ENCODE peak calls at places on chromosome 11, in five cellular contexts. Q is pancreas, O is sigmoid colon, Z is AG04450, F is fibroblast of pulmonary artery. K is an unnamed sample.
A peak's percentile ranks its signal among the peaks of the same experiment; 100 is the strongest.

GRCh38 chr11:75823415-75823814 is 8.4 kb downstream of the UVRAG start:
- DNase-seq in Q (no peak), O (no peak), Z (no peak), F (no peak), K (no peak)

GRCh38 chr11:69489031-69489745 is 7.7 kb downstream of the LINC01488 start:
- DNase-seq in Q (peak; percentile 4), O (no peak), Z (no peak), F (no peak), K (no peak)

GRCh38 chr11:86070435-86071056 is 1.7 kb upstream of the PICALM start:
- DNase-seq in Q (no peak), O (no peak), Z (no peak), F (no peak), K (no peak)

GRCh38 chr11:43712676-43713075 is 32.1 kb downstream of the HSD17B12 start:
- DNase-seq in Q (no peak), O (no peak), Z (peak; percentile 34), F (no peak), K (no peak)

GRCh38 chr11:130546901-130547694 is 98.7 kb downstream of the ADAMTS15 start:
- DNase-seq in Q (no peak), O (no peak), Z (no peak), F (no peak), K (no peak)

GRCh38 chr11:113571531-113571930 is 96.3 kb upstream of the DRD2 start:
- DNase-seq in Q (no peak), O (no peak), Z (no peak), F (no peak), K (no peak)

GRCh38 chr11:33553486-33553885 is 147.1 kb downstream of the C11orf91 start:
- DNase-seq in Q (no peak), O (no peak), Z (no peak), F (peak; percentile 6), K (no peak)

GRCh38 chr11:120510406-120511115 is 987 bp upstream of the GRIK4 start:
- DNase-seq in Q (no peak), O (no peak), Z (no peak), F (no peak), K (no peak)

GRCh38 chr11:83990160-83990733 is 704.1 kb upstream of the CCDC90B start:
- DNase-seq in Q (no peak), O (peak; percentile 65), Z (no peak), F (no peak), K (no peak)

GRCh38 chr11:17651681-17652080 is 67.7 kb upstream of the MYOD1 start:
- DNase-seq in Q (no peak), O (no peak), Z (no peak), F (no peak), K (no peak)

GRCh38 chr11:33899383-33900037 is 7.6 kb upstream of the LMO2 start:
- DNase-seq in Q (peak; percentile 35), O (peak; percentile 92), Z (peak; percentile 7), F (peak; percentile 91), K (peak; percentile 34)

GRCh38 chr11:128361451-128362020 is 225.8 kb downstream of the ETS1 start:
- DNase-seq in Q (no peak), O (no peak), Z (peak; percentile 52), F (no peak), K (no peak)

GRCh38 chr11:12284321-12285050 is 92.9 kb upstream of the PARVA start:
- DNase-seq in Q (no peak), O (no peak), Z (peak; percentile 32), F (peak; percentile 53), K (no peak)

GRCh38 chr11:77046060-77046501 is 11.9 kb downstream of the B3GNT6 start:
- DNase-seq in Q (peak; percentile 68), O (peak; percentile 66), Z (no peak), F (peak; percentile 13), K (no peak)

DNA sequence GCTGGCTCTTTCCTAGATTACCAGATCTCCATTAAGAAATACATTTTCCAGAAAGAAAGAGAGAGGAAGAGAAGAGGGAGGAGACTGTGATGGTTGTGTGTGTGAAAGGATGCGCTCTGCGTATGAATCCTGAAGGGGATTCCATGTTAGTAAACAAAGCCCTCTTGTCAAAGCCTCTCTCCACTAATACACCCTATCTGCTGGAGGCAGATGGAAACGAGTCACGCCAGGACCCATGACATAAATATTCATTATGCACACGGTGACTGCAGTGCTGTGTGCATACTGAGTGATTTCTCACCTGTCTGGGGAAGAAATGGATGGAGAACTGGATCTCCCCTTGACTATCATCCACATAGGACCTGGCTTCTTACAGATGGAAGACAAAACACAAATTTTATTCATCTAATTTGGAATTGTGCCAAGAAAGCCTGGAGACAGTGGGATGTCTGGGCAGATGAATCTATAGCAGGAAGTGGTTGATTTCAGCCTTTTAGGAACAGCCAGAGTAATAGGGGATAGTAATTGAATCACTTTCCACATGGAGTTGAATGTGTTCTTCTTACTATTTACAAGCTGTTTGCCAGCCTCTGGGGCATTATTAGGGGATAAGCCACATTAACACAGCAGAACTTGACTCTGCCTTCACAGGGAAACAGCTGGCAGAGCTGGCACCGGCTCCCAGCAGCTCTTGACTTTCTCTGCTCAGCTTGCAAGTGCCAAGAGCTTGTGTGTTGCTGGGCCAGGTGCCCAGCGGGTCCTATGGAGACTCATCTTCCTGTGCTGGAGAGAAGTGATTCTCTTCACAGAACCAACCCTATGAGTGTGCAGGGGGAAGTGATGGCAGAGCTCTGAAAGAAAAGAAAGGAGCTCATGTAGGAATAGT is 9.0 kb downstream of the MTNR1B start:
- DNase-seq in Q (no peak), O (no peak), Z (no peak), F (no peak), K (peak; percentile 34)
- H3K4me3 ChIP-seq in Q (no peak overlapping the region), O (no peak overlapping the region), Z (no peak overlapping the region), F (no peak overlapping the region), K (no peak overlapping the region)

GRCh38 chr11:117265745-117266144 is 25.4 kb upstream of the BACE1-AS start:
- DNase-seq in Q (no peak), O (no peak), Z (no peak), F (no peak), K (no peak)
- TF ChIP-seq CTCF in Q (no peak), O (no peak), Z (no peak), F (no peak), K (no peak)

GRCh38 chr11:65095427-65095826 is 587 bp upstream of the VPS51 start:
- DNase-seq in Q (no peak), O (no peak), Z (no peak), F (no peak), K (no peak)
- H3K4me3 ChIP-seq in Q (peak overlapping the region; percentile 64), O (peak overlapping the region; percentile 84), Z (peak overlapping the region; percentile 77), F (peak overlapping the region; percentile 69), K (peak overlapping the region; percentile 75)

GRCh38 chr11:119052163-119052814 is 4.7 kb downstream of the HYOU1 start:
- DNase-seq in Q (no peak), O (no peak), Z (no peak), F (no peak), K (no peak)

GRCh38 chr11:119057000-119057769 is at the start of gene HYOU1:
- DNase-seq in Q (peak; percentile 100), O (peak; percentile 99), Z (peak; percentile 86), F (peak; percentile 95), K (peak; percentile 80)

GRCh38 chr11:119056397-119056999 is 507 bp downstream of the HYOU1 start:
- DNase-seq in Q (peak; percentile 72), O (peak; percentile 77), Z (no peak), F (no peak), K (no peak)

GRCh38 chr11:119054418-119054817 is 2.6 kb downstream of the HYOU1 start:
- DNase-seq in Q (no peak), O (no peak), Z (no peak), F (no peak), K (no peak)

DNA sequence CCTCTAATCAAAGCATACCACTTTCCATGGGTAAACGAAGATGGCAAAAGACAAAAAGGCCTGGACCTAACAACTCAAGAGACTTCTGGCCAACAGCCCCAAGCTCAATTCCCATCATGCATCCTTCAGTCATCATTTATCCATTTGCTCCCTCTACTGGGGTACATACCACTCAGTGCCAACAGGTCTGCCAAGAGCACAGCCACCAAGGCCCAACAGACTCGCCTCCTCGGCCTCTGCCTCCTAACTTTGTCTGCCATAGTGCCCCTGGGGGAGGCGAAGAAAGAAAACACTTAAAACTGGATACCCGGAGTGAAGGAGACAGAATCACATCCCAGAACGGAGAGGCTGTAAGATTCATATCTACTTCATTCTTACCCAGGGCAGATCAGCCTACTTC is 1.1 kb downstream of the HYOU1 start:
- DNase-seq in Q (no peak), O (no peak), Z (no peak), F (peak; percentile 38), K (no peak)
- TF ChIP-seq CTCF in Q (no peak), O (no peak), Z (peak; percentile 20), F (peak; percentile 18), K (peak; percentile 34)

GRCh38 chr11:118175031-118175531 is 1.4 kb downstream of the SCN2B start:
- DNase-seq in Q (no peak), O (no peak), Z (no peak), F (peak; percentile 7), K (no peak)

GRCh38 chr11:118176400-118177134 is at the start of gene SCN2B:
- DNase-seq in Q (no peak), O (no peak), Z (no peak), F (no peak), K (no peak)

GRCh38 chr11:118175600-118176399 is 639 bp downstream of the SCN2B start:
- DNase-seq in Q (no peak), O (no peak), Z (no peak), F (no peak), K (no peak)

GRCh38 chr11:118180300-118180703 is 3.9 kb upstream of the SCN2B start:
- DNase-seq in Q (no peak), O (peak; percentile 84), Z (no peak), F (peak; percentile 11), K (no peak)
- H3K4me3 ChIP-seq in Q (no peak overlapping the region), O (peak overlapping the region; percentile 29), Z (no peak overlapping the region), F (no peak overlapping the region), K (no peak overlapping the region)

DNA sequence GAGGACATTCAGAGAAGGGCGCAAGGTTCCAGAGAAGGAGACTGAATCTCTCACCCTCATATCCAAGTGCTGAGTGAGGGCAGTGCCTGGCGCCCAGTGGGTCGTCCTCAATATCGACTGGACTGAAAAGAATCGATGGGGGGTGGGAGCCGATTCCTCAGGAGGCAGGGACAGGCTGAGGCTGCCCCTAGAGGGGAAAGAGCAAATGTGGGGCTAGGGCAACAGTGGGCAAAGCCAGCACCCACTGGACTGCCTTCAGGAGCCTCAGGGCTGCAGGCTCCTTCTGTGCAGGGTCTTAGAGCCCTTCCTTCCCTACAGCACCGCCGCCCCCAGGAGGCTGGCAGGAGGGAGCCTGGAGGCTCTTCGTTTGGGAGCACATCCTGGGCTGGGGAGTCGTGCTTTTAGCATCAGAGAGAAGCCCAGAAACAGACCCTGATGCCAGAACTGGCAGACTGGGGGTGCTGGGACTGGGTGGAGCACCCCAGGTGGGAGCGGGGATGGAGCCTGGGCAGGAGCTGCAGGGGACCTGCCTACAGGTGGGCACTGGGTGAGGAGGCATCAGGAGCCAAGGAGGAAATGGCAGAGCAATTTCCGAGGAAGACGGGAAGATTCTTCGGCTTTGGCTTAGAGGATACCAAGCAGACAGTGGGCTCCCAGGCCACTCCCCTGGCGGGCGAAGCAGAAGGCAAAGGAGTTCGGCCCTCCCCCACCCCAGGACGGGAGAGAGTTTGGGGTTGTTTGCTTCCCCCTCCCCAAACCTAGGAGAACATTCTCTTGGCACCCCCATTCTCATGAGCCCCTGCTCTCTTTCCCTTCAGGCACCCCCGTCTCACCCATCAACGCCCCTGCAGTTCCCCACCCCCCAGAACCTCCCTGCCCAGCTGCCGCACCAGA is 1.2 kb downstream of the SYT7 start:
- DNase-seq in Q (no peak), O (no peak), Z (no peak), F (no peak), K (no peak)
- TF ChIP-seq CTCF in Q (no peak), O (no peak), Z (no peak), F (no peak), K (no peak)

GRCh38 chr11:133966924-133967598 is 10.3 kb upstream of the IGSF9B start:
- DNase-seq in Q (peak; percentile 54), O (peak; percentile 73), Z (no peak), F (no peak), K (no peak)
- H3K4me3 ChIP-seq in Q (no peak overlapping the region), O (peak overlapping the region; percentile 20), Z (no peak overlapping the region), F (no peak overlapping the region), K (no peak overlapping the region)

K was measured in LNCaP clone FGC.